ENCODE peak calls at places on chromosomes 3 and 15, in seven cellular contexts. F is uterus, R is gastrocnemius medialis, M is tibial nerve, Z is astrocyte, I is Panc1, L is lung. S is an unnamed sample.

GRCh38 chr15:69422336-69422895 is 8.3 kb downstream of the KIF23 start:
- DNase-seq in M (no peak), L (no peak), Z (peak), F (no peak), I (no peak), R (no peak), S (no peak)

GRCh38 chr3:195213639-195214315 is 57.2 kb downstream of the XXYLT1 start:
- DNase-seq in Z (no peak), F (no peak), M (no peak), R (no peak), I (no peak), L (no peak), S (no peak)

GRCh38 chr3:55158345-55158744 is 230.5 kb upstream of the LRTM1 start:
- DNase-seq in F (no peak), L (no peak), Z (no peak), M (no peak), I (no peak), R (no peak), S (no peak)

GRCh38 chr3:72375237-72376154 is 472.7 kb downstream of the SHQ1 start:
- DNase-seq in R (no peak), L (no peak), I (no peak), F (no peak), M (no peak), Z (no peak), S (no peak)

GRCh38 chr3:120145498-120146285 is 51.4 kb upstream of the GSK3B start:
- DNase-seq in I (no peak), Z (peak), M (no peak), F (no peak), R (no peak), L (no peak), S (no peak)

GRCh38 chr3:17320266-17320665 is 422.2 kb downstream of the TBC1D5 start:
- DNase-seq in F (no peak), I (no peak), L (no peak), M (no peak), Z (no peak), R (no peak), S (no peak)

GRCh38 chr15:32685576-32685975 is 32.2 kb upstream of the GREM1 start:
- DNase-seq in M (no peak), R (no peak), I (no peak), F (no peak), L (no peak), Z (peak), S (no peak)

GRCh38 chr3:160003520-160004128 is 15.0 kb downstream of the IL12A start:
- DNase-seq in I (peak), Z (peak), L (peak), R (peak), F (no peak), M (peak), S (no peak)

GRCh38 chr15:72118400-72118978 is at the start of gene SENP8:
- DNase-seq in I (no peak), M (no peak), F (no peak), R (no peak), L (no peak), Z (no peak), S (no peak)

GRCh38 chr3:176896640-176897039 is 300.6 kb downstream of the TBL1XR1 start:
- DNase-seq in I (no peak), Z (no peak), M (no peak), R (no peak), F (no peak), L (no peak), S (no peak)

GRCh38 chr3:126130081-126130855 is 46.3 kb upstream of the SLC41A3 start:
- DNase-seq in I (no peak), M (no peak), Z (no peak), F (peak), R (no peak), L (no peak), S (no peak)

GRCh38 chr3:45906681-45907220 is 20.4 kb downstream of the CCR9 start:
- DNase-seq in I (no peak), Z (peak), M (no peak), L (no peak), R (peak), F (no peak), S (peak)

GRCh38 chr3:21390856-21391255 is 360.2 kb downstream of the ZNF385D start:
- DNase-seq in M (no peak), L (no peak), R (no peak), F (no peak), Z (peak), I (no peak), S (no peak)

GRCh38 chr15:44435893-44436667 is 8.7 kb downstream of the CTDSPL2 start:
- DNase-seq in Z (peak), L (no peak), M (no peak), F (no peak), R (no peak), I (no peak), S (no peak)

GRCh38 chr3:194277547-194278091 is 73.5 kb downstream of the CPN2 start:
- DNase-seq in F (peak), M (no peak), R (peak), I (no peak), L (no peak), Z (peak), S (no peak)

GRCh38 chr3:188262913-188263683 is 109.1 kb downstream of the LPP start:
- DNase-seq in L (no peak), F (peak), Z (peak), R (peak), I (peak), M (no peak), S (no peak)

GRCh38 chr3:148857321-148857720 is 7.8 kb upstream of the CPA3 start:
- DNase-seq in Z (no peak), R (no peak), M (no peak), L (no peak), I (no peak), F (no peak), S (no peak)

GRCh38 chr15:26667222-26667988 is 105.5 kb downstream of the GABRB3 start:
- DNase-seq in R (no peak), Z (no peak), I (no peak), L (peak), M (no peak), F (no peak), S (no peak)

GRCh38 chr3:126149256-126149902 is 31.0 kb downstream of the ALDH1L1 start:
- DNase-seq in M (no peak), Z (no peak), I (no peak), R (no peak), L (peak), F (peak), S (no peak)

GRCh38 chr15:25501828-25502446 is 63.1 kb upstream of the UBE3A start:
- DNase-seq in I (no peak), R (no peak), L (peak), Z (no peak), F (no peak), M (no peak), S (no peak)

GRCh38 chr15:68277605-68278344 is at the start of gene FEM1B:
- DNase-seq in R (peak), Z (peak), F (peak), M (peak), I (peak), L (peak), S (peak)
- TF ChIP-seq CTCF in R (peak), Z (no peak), F (peak), M (peak), I (no peak), L (no peak), S (no peak)

GRCh38 chr15:57696146-57696545 is 10.4 kb upstream of the POLR2M start:
- DNase-seq in M (no peak), L (no peak), F (no peak), Z (no peak), R (no peak), I (no peak), S (no peak)

GRCh38 chr15:57703387-57703786 is 3.1 kb upstream of the POLR2M start:
- DNase-seq in L (no peak), F (no peak), M (no peak), I (no peak), R (no peak), Z (peak), S (no peak)

GRCh38 chr15:57694264-57694663 is 12.2 kb upstream of the POLR2M start:
- DNase-seq in F (no peak), R (no peak), Z (no peak), I (no peak), M (no peak), L (no peak), S (no peak)

GRCh38 chr15:57697588-57697987 is 8.9 kb upstream of the POLR2M start:
- DNase-seq in R (no peak), M (no peak), I (no peak), Z (peak), F (no peak), L (no peak), S (no peak)

GRCh38 chr15:57698243-57698642 is 8.3 kb upstream of the POLR2M start:
- DNase-seq in Z (no peak), R (no peak), M (no peak), F (no peak), L (no peak), I (no peak), S (no peak)
- H3K27ac ChIP-seq in Z (no peak), R (no peak), M (no peak), F (no peak), L (no peak), I (no peak), S (no peak)

GRCh38 chr15:89139613-89140499 is 51.6 kb downstream of the ABHD2 start:
- DNase-seq in F (no peak), M (no peak), L (no peak), R (no peak), I (no peak), Z (no peak), S (no peak)
- TF ChIP-seq CTCF in F (no peak), M (peak), L (no peak), R (peak), I (peak), Z (no peak), S (peak)

DNA sequence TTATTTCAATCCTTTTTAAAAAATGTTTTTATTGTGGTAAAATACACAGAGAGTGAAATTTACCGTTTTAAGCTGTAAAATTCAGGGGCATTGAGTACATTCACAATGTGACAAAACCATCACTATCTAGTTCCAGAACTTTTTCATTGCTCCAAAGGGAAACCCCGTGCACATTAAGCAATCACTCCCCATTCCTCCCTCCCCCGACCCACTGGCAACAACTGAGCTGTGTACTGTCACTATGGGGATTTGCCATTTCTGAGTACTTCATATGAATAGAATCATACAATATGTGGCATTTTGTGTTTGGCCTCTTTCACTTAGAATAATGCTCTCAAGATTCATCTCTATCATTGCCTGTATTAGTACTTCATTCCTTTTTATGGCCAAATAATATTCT is 45.5 kb upstream of the BOC start:
- DNase-seq in Z (no peak), F (peak), I (no peak), M (peak), R (peak), L (no peak), S (no peak)
- H3K27ac ChIP-seq in Z (no peak), F (peak), I (no peak), M (peak), R (no peak), L (no peak), S (no peak)

GRCh38 chr3:170809021-170809974 is 60.7 kb downstream of the RPL22L1 start:
- DNase-seq in M (no peak), R (no peak), I (peak), L (no peak), F (peak), Z (peak), S (peak)
- TF ChIP-seq CTCF in M (peak), R (no peak), I (peak), L (no peak), F (peak), Z (peak), S (peak)

DNA sequence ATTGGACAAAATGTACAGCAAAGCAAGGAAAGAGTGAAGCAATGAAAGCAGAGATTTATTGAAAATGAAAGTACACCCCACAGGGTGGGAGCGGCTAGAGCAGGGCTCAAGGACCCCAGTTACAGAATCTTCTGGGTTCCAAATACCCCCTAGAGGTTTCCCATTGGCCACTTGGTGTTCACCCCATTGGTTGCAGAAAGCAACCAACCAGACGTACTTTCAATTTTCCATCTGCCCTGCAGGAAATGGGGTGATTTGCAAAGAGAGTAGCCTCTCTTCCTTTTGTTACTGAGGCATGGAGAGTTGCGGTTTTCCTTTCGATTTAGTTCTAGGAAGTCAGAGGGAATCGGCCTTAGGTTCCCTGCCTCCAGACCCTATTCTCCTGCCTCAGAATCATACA is 2.4 kb downstream of the PML start:
- DNase-seq in Z (no peak), M (no peak), F (no peak), R (no peak), L (no peak), I (no peak), S (no peak)
- H3K27ac ChIP-seq in Z (no peak), M (peak), F (peak), R (peak), L (peak), I (peak), S (no peak)

DNA sequence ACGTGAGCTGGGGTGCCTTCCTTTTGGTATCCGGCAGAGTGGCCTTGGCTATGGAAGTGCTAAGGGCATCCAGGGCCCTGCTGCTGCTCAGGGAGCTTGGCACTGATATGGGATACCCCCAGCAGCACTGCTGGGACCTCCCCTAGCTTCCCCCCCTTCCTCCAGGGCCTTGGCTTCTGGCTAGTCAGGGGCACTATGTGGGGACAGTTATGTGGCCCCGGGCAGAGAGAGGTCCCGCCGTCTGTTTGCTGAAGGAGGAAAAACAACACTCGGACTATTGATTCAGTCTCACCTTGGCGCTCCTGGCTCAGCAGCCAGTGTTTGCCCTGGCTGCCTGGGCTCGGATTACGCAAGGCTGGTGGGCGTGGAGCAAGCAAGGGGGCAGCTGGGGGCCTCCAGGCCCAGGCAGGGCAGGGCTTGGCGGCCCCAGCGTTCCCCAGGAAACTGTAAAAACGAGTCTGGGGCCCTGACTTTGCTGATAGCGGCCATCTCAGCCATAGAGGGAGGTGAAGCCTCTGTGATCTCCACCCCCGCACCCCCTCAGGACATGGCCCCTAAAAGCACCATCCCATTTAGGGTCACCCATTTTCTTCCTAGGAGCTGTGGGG is 5.7 kb downstream of the FURIN start:
- DNase-seq in I (no peak), L (peak), R (no peak), F (no peak), Z (no peak), M (no peak), S (no peak)
- TF ChIP-seq CTCF in I (no peak), L (no peak), R (no peak), F (no peak), Z (no peak), M (no peak), S (no peak)

GRCh38 chr3:133576169-133576568 is 2.7 kb downstream of the CDV3 start:
- DNase-seq in Z (no peak), I (no peak), L (no peak), M (no peak), R (no peak), F (no peak), S (no peak)
- H3K27ac ChIP-seq in Z (no peak), I (peak), L (no peak), M (no peak), R (peak), F (no peak), S (no peak)

GRCh38 chr3:47567149-47567548 is 11.5 kb downstream of the CSPG5 start:
- DNase-seq in M (no peak), R (no peak), F (no peak), I (no peak), Z (no peak), L (no peak), S (no peak)

GRCh38 chr3:47571391-47572165 is 7.1 kb downstream of the CSPG5 start:
- DNase-seq in L (no peak), I (no peak), M (no peak), R (no peak), Z (no peak), F (no peak), S (no peak)

GRCh38 chr3:47568901-47569300 is 9.8 kb downstream of the CSPG5 start:
- DNase-seq in I (no peak), Z (no peak), R (no peak), L (no peak), M (no peak), F (no peak), S (no peak)

GRCh38 chr3:47566667-47567066 is 12.0 kb downstream of the CSPG5 start:
- DNase-seq in L (no peak), Z (no peak), I (no peak), F (no peak), R (no peak), M (no peak), S (no peak)

DNA sequence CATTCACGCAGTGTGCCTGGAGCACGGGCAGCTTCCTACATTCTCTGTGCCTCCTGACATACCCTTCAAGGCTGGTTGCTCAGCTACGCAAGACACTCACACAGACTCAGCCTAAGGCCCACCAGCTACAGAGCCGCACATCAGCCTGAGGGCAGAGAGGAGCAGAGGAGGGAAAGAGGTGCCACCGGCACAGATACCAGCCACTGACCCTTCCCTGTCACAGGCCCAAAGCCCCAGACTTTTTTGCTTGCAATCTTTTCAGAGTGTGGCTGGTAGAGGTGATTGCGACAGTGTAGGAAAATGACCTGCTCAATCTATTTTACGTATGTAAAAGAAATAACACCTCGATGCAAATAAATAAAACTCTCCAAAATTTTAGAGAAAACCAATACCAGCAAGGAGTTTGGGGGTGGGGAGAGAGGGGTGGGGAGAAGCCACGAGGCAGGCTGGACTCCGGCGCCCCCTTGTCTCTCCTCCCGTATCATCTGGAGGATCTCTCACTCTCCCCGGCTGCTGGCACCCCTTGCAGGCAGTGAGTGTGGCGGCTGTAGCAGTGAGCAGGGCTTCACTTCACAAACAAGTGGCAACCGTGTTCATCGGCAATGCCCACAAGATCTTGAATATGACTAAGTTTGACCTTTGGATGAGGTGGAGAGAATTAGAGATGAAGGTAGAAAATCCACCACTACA is 12.7 kb downstream of the CSPG5 start:
- DNase-seq in R (no peak), M (no peak), F (no peak), I (no peak), L (no peak), Z (no peak), S (no peak)
- TF ChIP-seq CTCF in R (no peak), M (no peak), F (no peak), I (no peak), L (no peak), Z (no peak), S (no peak)

GRCh38 chr3:15301761-15302160 is 30.6 kb downstream of the SH3BP5 start:
- DNase-seq in R (no peak), Z (no peak), M (no peak), F (no peak), L (no peak), I (no peak), S (no peak)
- H3K27ac ChIP-seq in R (peak), Z (no peak), M (no peak), F (peak), L (no peak), I (no peak), S (no peak)

S was measured in AG04450.